ENCODE peak calls at places on chromosomes 13 and 19, in eight cellular contexts. One of them, this sample, is unnamed.

GRCh38 chr13:98563071-98563470 is 13.8 kb downstream of the STK24 start:
- DNase-seq in ACHN: no peak
- DNase-seq in smooth muscle cell of the brain vasculature: no peak
- DNase-seq in stimulated activated CD8-positive, alpha-beta memory T cell treated with anti-CD3 and anti-CD28 coated beads, Interleukin-4, amount 100 ng/mL, for 1 hour: no peak
- DNase-seq in cardiac muscle cell: no peak
- DNase-seq in right atrium auricular region: no peak
- DNase-seq in GM19239: no peak
- DNase-seq in T-helper 9 cell: peak
- DNase-seq in this sample: no peak

GRCh38 chr19:44723952-44724319 is 24.6 kb upstream of the BCL3 start:
- DNase-seq in ACHN: peak
- DNase-seq in smooth muscle cell of the brain vasculature: peak
- DNase-seq in stimulated activated CD8-positive, alpha-beta memory T cell treated with anti-CD3 and anti-CD28 coated beads, Interleukin-4, amount 100 ng/mL, for 1 hour: peak
- DNase-seq in cardiac muscle cell: peak
- DNase-seq in right atrium auricular region: peak
- DNase-seq in GM19239: peak
- DNase-seq in T-helper 9 cell: peak
- DNase-seq in this sample: no peak

GRCh38 chr19:54105796-54106195 is 3.1 kb downstream of the NDUFA3 start:
- DNase-seq in ACHN: no peak
- DNase-seq in smooth muscle cell of the brain vasculature: no peak
- DNase-seq in stimulated activated CD8-positive, alpha-beta memory T cell treated with anti-CD3 and anti-CD28 coated beads, Interleukin-4, amount 100 ng/mL, for 1 hour: no peak
- DNase-seq in cardiac muscle cell: no peak
- DNase-seq in right atrium auricular region: no peak
- DNase-seq in GM19239: no peak
- DNase-seq in T-helper 9 cell: no peak
- DNase-seq in this sample: no peak

GRCh38 chr13:50085063-50085462 is 69.8 kb downstream of the KCNRG start:
- DNase-seq in ACHN: peak
- DNase-seq in smooth muscle cell of the brain vasculature: no peak
- DNase-seq in stimulated activated CD8-positive, alpha-beta memory T cell treated with anti-CD3 and anti-CD28 coated beads, Interleukin-4, amount 100 ng/mL, for 1 hour: no peak
- DNase-seq in cardiac muscle cell: peak
- DNase-seq in right atrium auricular region: no peak
- DNase-seq in GM19239: no peak
- DNase-seq in T-helper 9 cell: no peak
- DNase-seq in this sample: no peak

GRCh38 chr19:4559569-4559968 is at the start of gene SEMA6B:
- DNase-seq in ACHN: no peak
- DNase-seq in smooth muscle cell of the brain vasculature: no peak
- DNase-seq in stimulated activated CD8-positive, alpha-beta memory T cell treated with anti-CD3 and anti-CD28 coated beads, Interleukin-4, amount 100 ng/mL, for 1 hour: no peak
- DNase-seq in cardiac muscle cell: no peak
- DNase-seq in right atrium auricular region: peak
- DNase-seq in GM19239: no peak
- DNase-seq in T-helper 9 cell: no peak
- DNase-seq in this sample: no peak

GRCh38 chr13:24187185-24187584 is 26.7 kb downstream of the SPATA13 start:
- DNase-seq in ACHN: no peak
- DNase-seq in smooth muscle cell of the brain vasculature: no peak
- DNase-seq in stimulated activated CD8-positive, alpha-beta memory T cell treated with anti-CD3 and anti-CD28 coated beads, Interleukin-4, amount 100 ng/mL, for 1 hour: no peak
- DNase-seq in cardiac muscle cell: no peak
- DNase-seq in right atrium auricular region: no peak
- DNase-seq in GM19239: no peak
- DNase-seq in T-helper 9 cell: no peak
- DNase-seq in this sample: no peak

GRCh38 chr13:88000787-88001186 is 329.6 kb downstream of the SLITRK5 start:
- DNase-seq in ACHN: no peak
- DNase-seq in smooth muscle cell of the brain vasculature: no peak
- DNase-seq in stimulated activated CD8-positive, alpha-beta memory T cell treated with anti-CD3 and anti-CD28 coated beads, Interleukin-4, amount 100 ng/mL, for 1 hour: no peak
- DNase-seq in cardiac muscle cell: no peak
- DNase-seq in right atrium auricular region: no peak
- DNase-seq in GM19239: no peak
- DNase-seq in T-helper 9 cell: no peak
- DNase-seq in this sample: no peak

GRCh38 chr13:72696590-72696989 is 30.8 kb downstream of the MZT1 start:
- DNase-seq in ACHN: peak
- DNase-seq in smooth muscle cell of the brain vasculature: peak
- DNase-seq in stimulated activated CD8-positive, alpha-beta memory T cell treated with anti-CD3 and anti-CD28 coated beads, Interleukin-4, amount 100 ng/mL, for 1 hour: no peak
- DNase-seq in cardiac muscle cell: no peak
- DNase-seq in right atrium auricular region: no peak
- DNase-seq in GM19239: no peak
- DNase-seq in T-helper 9 cell: no peak
- DNase-seq in this sample: no peak

GRCh38 chr13:28329395-28330158 is 165.4 kb downstream of the FLT1 start:
- DNase-seq in ACHN: no peak
- DNase-seq in smooth muscle cell of the brain vasculature: peak
- DNase-seq in stimulated activated CD8-positive, alpha-beta memory T cell treated with anti-CD3 and anti-CD28 coated beads, Interleukin-4, amount 100 ng/mL, for 1 hour: no peak
- DNase-seq in cardiac muscle cell: no peak
- DNase-seq in right atrium auricular region: peak
- DNase-seq in GM19239: no peak
- DNase-seq in T-helper 9 cell: no peak
- DNase-seq in this sample: peak

GRCh38 chr13:36549771-36550170 is 117.5 kb downstream of the CCNA1 start:
- DNase-seq in ACHN: no peak
- DNase-seq in smooth muscle cell of the brain vasculature: no peak
- DNase-seq in stimulated activated CD8-positive, alpha-beta memory T cell treated with anti-CD3 and anti-CD28 coated beads, Interleukin-4, amount 100 ng/mL, for 1 hour: no peak
- DNase-seq in cardiac muscle cell: peak
- DNase-seq in right atrium auricular region: no peak
- DNase-seq in GM19239: no peak
- DNase-seq in T-helper 9 cell: no peak
- DNase-seq in this sample: no peak

GRCh38 chr13:113949546-113949945 is 24.3 kb downstream of the C13orf46 start:
- DNase-seq in ACHN: no peak
- DNase-seq in smooth muscle cell of the brain vasculature: no peak
- DNase-seq in stimulated activated CD8-positive, alpha-beta memory T cell treated with anti-CD3 and anti-CD28 coated beads, Interleukin-4, amount 100 ng/mL, for 1 hour: no peak
- DNase-seq in cardiac muscle cell: no peak
- DNase-seq in right atrium auricular region: no peak
- DNase-seq in GM19239: no peak
- DNase-seq in T-helper 9 cell: no peak
- DNase-seq in this sample: no peak

GRCh38 chr13:74329978-74330377 is 195.8 kb upstream of the KLF12 start:
- DNase-seq in ACHN: no peak
- DNase-seq in smooth muscle cell of the brain vasculature: no peak
- DNase-seq in stimulated activated CD8-positive, alpha-beta memory T cell treated with anti-CD3 and anti-CD28 coated beads, Interleukin-4, amount 100 ng/mL, for 1 hour: no peak
- DNase-seq in cardiac muscle cell: no peak
- DNase-seq in right atrium auricular region: no peak
- DNase-seq in GM19239: no peak
- DNase-seq in T-helper 9 cell: no peak
- DNase-seq in this sample: no peak

GRCh38 chr13:78020861-78021260 is 102.2 kb upstream of the EDNRB start:
- DNase-seq in ACHN: no peak
- DNase-seq in smooth muscle cell of the brain vasculature: no peak
- DNase-seq in stimulated activated CD8-positive, alpha-beta memory T cell treated with anti-CD3 and anti-CD28 coated beads, Interleukin-4, amount 100 ng/mL, for 1 hour: no peak
- DNase-seq in cardiac muscle cell: no peak
- DNase-seq in right atrium auricular region: no peak
- DNase-seq in GM19239: no peak
- DNase-seq in T-helper 9 cell: no peak
- DNase-seq in this sample: no peak

GRCh38 chr19:12997225-12997966 is 2.1 kb downstream of the NFIX start:
- DNase-seq in ACHN: no peak
- DNase-seq in smooth muscle cell of the brain vasculature: no peak
- DNase-seq in stimulated activated CD8-positive, alpha-beta memory T cell treated with anti-CD3 and anti-CD28 coated beads, Interleukin-4, amount 100 ng/mL, for 1 hour: no peak
- DNase-seq in cardiac muscle cell: no peak
- DNase-seq in right atrium auricular region: no peak
- DNase-seq in GM19239: no peak
- DNase-seq in T-helper 9 cell: no peak
- DNase-seq in this sample: no peak

GRCh38 chr13:87368639-87369038 is 302.5 kb upstream of the SLITRK5 start:
- DNase-seq in ACHN: no peak
- DNase-seq in smooth muscle cell of the brain vasculature: no peak
- DNase-seq in stimulated activated CD8-positive, alpha-beta memory T cell treated with anti-CD3 and anti-CD28 coated beads, Interleukin-4, amount 100 ng/mL, for 1 hour: no peak
- DNase-seq in cardiac muscle cell: no peak
- DNase-seq in right atrium auricular region: no peak
- DNase-seq in GM19239: no peak
- DNase-seq in T-helper 9 cell: no peak
- DNase-seq in this sample: no peak

GRCh38 chr19:52945652-52946321 is 16.9 kb downstream of the ZNF816 start:
- DNase-seq in ACHN: no peak
- DNase-seq in smooth muscle cell of the brain vasculature: no peak
- DNase-seq in stimulated activated CD8-positive, alpha-beta memory T cell treated with anti-CD3 and anti-CD28 coated beads, Interleukin-4, amount 100 ng/mL, for 1 hour: no peak
- DNase-seq in cardiac muscle cell: no peak
- DNase-seq in right atrium auricular region: no peak
- DNase-seq in GM19239: no peak
- DNase-seq in T-helper 9 cell: no peak
- DNase-seq in this sample: no peak

GRCh38 chr19:56712609-56713008 is 41.1 kb upstream of the ZNF835 start:
- DNase-seq in ACHN: no peak
- DNase-seq in smooth muscle cell of the brain vasculature: no peak
- DNase-seq in stimulated activated CD8-positive, alpha-beta memory T cell treated with anti-CD3 and anti-CD28 coated beads, Interleukin-4, amount 100 ng/mL, for 1 hour: no peak
- DNase-seq in cardiac muscle cell: no peak
- DNase-seq in right atrium auricular region: no peak
- DNase-seq in GM19239: no peak
- DNase-seq in T-helper 9 cell: no peak
- DNase-seq in this sample: no peak

GRCh38 chr13:97749174-97749573 is 204.3 kb upstream of the IPO5 start:
- DNase-seq in ACHN: peak
- DNase-seq in smooth muscle cell of the brain vasculature: no peak
- DNase-seq in stimulated activated CD8-positive, alpha-beta memory T cell treated with anti-CD3 and anti-CD28 coated beads, Interleukin-4, amount 100 ng/mL, for 1 hour: no peak
- DNase-seq in cardiac muscle cell: no peak
- DNase-seq in right atrium auricular region: no peak
- DNase-seq in GM19239: no peak
- DNase-seq in T-helper 9 cell: no peak
- DNase-seq in this sample: no peak